ENCODE peak calls at places on chromosomes 5 and 9, in five cellular contexts. T is astrocyte of the cerebellum, D is lower leg skin, X is foreskin fibroblast, S is heart right ventricle. V is an unnamed sample.

GRCh38 chr9:107348836-107349235 is 65.8 kb downstream of the RAD23B start:
- DNase-seq in T (no peak), X (no peak), D (no peak), S (no peak), V (no peak)

GRCh38 chr9:124206391-124206790 is 51.4 kb upstream of the NEK6 start:
- DNase-seq in T (no peak), D (no peak), X (no peak), S (no peak), V (no peak)

GRCh38 chr9:108812388-108812787 is 43.4 kb downstream of the ACTL7B start:
- DNase-seq in S (no peak), T (no peak), D (no peak), X (no peak), V (no peak)

GRCh38 chr5:115626444-115626823 is 598 bp upstream of the TMED7 start:
- DNase-seq in D (no peak), T (no peak), X (peak), S (no peak), V (no peak)

GRCh38 chr5:93607367-93608258 is 24.6 kb downstream of the NR2F1 start:
- DNase-seq in T (peak), D (no peak), S (no peak), X (peak), V (peak)

GRCh38 chr5:159571501-159572244 is 241.4 kb upstream of the IL12B start:
- DNase-seq in T (no peak), S (no peak), X (no peak), D (no peak), V (no peak)

GRCh38 chr5:148343049-148343413 is 7.7 kb downstream of the SPINK9 start:
- DNase-seq in X (no peak), T (no peak), S (no peak), D (no peak), V (no peak)

GRCh38 chr5:83151821-83152220 is 74.5 kb downstream of the XRCC4 start:
- DNase-seq in D (no peak), T (no peak), X (peak), S (no peak), V (no peak)

GRCh38 chr9:92807757-92808725 is 43.4 kb upstream of the BICD2 start:
- DNase-seq in S (peak), T (no peak), X (peak), D (no peak), V (no peak)

GRCh38 chr9:3733039-3733408 is 207.2 kb upstream of the RFX3 start:
- DNase-seq in S (no peak), X (no peak), T (no peak), D (no peak), V (no peak)

GRCh38 chr9:113343732-113344231 is 3.7 kb upstream of the WDR31 start:
- DNase-seq in S (peak), T (peak), D (peak), X (peak), V (peak)

GRCh38 chr5:123949807-123950206 is 437.8 kb downstream of the CSNK1G3 start:
- DNase-seq in S (no peak), D (no peak), X (no peak), T (no peak), V (no peak)

GRCh38 chr5:81121836-81122235 is 111.3 kb upstream of the CKMT2 start:
- DNase-seq in X (peak), S (no peak), D (no peak), T (no peak), V (no peak)

GRCh38 chr9:121885345-121885901 is 207.7 kb downstream of the TTLL11 start:
- DNase-seq in X (no peak), T (peak), S (no peak), D (peak), V (peak)

GRCh38 chr9:33080534-33080933 is 4.1 kb upstream of the SMU1 start:
- DNase-seq in D (no peak), S (no peak), T (no peak), X (no peak), V (no peak)

GRCh38 chr5:81779935-81780266 is 29.0 kb upstream of the SSBP2 start:
- DNase-seq in S (no peak), T (no peak), D (no peak), X (no peak), V (no peak)

GRCh38 chr9:74846771-74847170 is 41.0 kb downstream of the TRPM6 start:
- DNase-seq in S (no peak), T (peak), D (no peak), X (peak), V (no peak)

GRCh38 chr5:160837749-160838593 is 14.0 kb downstream of the ATP10B start:
- DNase-seq in X (peak), T (no peak), S (no peak), D (no peak), V (no peak)

GRCh38 chr5:93359296-93359957 is 221.6 kb downstream of the NR2F1-AS1 start:
- DNase-seq in T (peak), D (no peak), X (peak), S (no peak), V (no peak)

GRCh38 chr9:121326130-121326838 is 43.8 kb downstream of the STOM start:
- DNase-seq in T (peak), D (peak), S (peak), X (peak), V (no peak)

GRCh38 chr5:50535393-50535792 is 94.3 kb upstream of the EMB start:
- DNase-seq in D (no peak), X (no peak), S (no peak), T (no peak), V (no peak)

GRCh38 chr9:81683704-81684103 is 5.6 kb downstream of the TLE1 start:
- DNase-seq in S (no peak), D (no peak), T (no peak), X (no peak), V (no peak)

GRCh38 chr9:115035872-115036612 is 81.9 kb downstream of the TNC start:
- DNase-seq in X (peak), D (no peak), S (no peak), T (peak), V (peak)

GRCh38 chr5:98482321-98483111 is 290.9 kb upstream of the RGMB start:
- DNase-seq in S (no peak), D (no peak), T (no peak), X (no peak), V (no peak)

GRCh38 chr5:100546041-100546440 is 10.9 kb downstream of the FAM174A start:
- DNase-seq in S (no peak), X (no peak), D (no peak), T (no peak), V (no peak)

GRCh38 chr9:116391306-116391900 is 237.8 kb downstream of the PAPPA start:
- DNase-seq in S (no peak), D (no peak), T (peak), X (peak), V (peak)

GRCh38 chr5:151020304-151021031 is at the start of gene GPX3:
- DNase-seq in T (no peak), S (peak), D (peak), X (peak), V (no peak)

DNA sequence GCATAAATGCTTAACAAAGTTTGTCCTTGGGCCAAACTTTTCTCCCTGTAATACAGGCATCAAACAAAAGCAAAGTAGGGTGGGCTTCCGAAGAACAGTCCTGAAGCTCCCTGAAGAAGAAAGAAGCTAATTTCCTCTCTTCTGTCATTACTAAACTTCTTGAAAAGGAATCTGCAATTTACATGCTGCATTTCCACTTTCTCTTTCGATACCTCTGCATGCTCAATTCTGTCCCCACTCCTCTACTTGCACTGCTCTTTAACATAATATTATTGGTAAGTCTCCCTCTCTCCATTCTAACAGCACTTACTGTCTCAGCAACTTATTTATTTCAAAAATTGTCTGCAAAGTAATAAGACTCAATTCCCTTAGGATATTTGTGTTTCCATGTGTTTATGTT is 3.9 kb upstream of the PLPP1 start:
- DNase-seq in X (peak), S (no peak), T (no peak), D (no peak), V (no peak)
- H3K4me3 ChIP-seq in X (peak), S (no peak), T (no peak), D (no peak), V (no peak)

GRCh38 chr5:79011869-79012268 is 26.8 kb upstream of the ARSB start:
- DNase-seq in S (no peak), X (no peak), D (no peak), T (no peak), V (no peak)

GRCh38 chr5:79005939-79006338 is 20.8 kb upstream of the ARSB start:
- DNase-seq in T (no peak), D (no peak), S (no peak), X (no peak), V (no peak)

GRCh38 chr5:79008362-79008761 is 23.3 kb upstream of the ARSB start:
- DNase-seq in X (no peak), D (no peak), T (no peak), S (no peak), V (no peak)

GRCh38 chr5:79014631-79015030 is 29.5 kb upstream of the ARSB start:
- DNase-seq in D (no peak), T (no peak), X (no peak), S (no peak), V (no peak)

DNA sequence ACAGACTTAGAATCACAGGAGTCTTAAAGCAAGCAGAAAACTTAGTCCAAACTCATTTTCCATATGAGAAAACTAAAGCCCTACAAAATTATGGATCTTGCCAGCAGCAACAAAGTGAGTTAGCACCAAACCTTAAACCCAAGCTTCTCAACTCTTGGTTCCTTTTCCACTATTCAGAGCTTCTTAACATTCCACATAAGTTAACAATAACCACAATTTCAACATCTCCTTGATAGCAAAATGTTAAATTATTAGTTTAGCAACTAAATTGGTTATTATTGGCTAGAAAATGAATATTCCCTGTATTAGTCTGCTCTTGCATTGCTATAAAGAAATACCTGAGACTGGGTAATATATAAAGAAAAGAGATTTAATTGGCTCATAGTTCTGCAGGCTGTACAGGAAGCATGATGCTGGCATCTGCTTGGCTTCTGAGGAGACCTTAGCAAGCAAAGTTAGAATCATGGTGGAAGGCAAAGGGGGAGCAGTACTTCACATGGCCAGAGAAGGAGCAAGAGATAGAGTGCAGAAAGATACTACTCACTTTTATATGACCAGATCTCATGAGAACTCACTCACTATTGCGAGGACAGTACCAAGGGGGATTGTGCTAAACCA is 26.2 kb upstream of the ARSB start:
- DNase-seq in S (no peak), X (peak), D (no peak), T (no peak), V (peak)
- TF ChIP-seq CTCF in S (no peak), X (peak), D (no peak), T (no peak), V (peak)

GRCh38 chr5:156394642-156395393 is 67.9 kb downstream of the SGCD start:
- DNase-seq in D (no peak), T (no peak), S (no peak), X (peak), V (no peak)
- H3K4me3 ChIP-seq in D (no peak), T (no peak), S (no peak), X (no peak), V (no peak)

GRCh38 chr5:156475831-156476551 is 149.0 kb downstream of the SGCD start:
- DNase-seq in X (peak), T (peak), D (no peak), S (no peak), V (peak)
- TF ChIP-seq CTCF in X (peak), T (peak), D (no peak), S (no peak), V (peak)

DNA sequence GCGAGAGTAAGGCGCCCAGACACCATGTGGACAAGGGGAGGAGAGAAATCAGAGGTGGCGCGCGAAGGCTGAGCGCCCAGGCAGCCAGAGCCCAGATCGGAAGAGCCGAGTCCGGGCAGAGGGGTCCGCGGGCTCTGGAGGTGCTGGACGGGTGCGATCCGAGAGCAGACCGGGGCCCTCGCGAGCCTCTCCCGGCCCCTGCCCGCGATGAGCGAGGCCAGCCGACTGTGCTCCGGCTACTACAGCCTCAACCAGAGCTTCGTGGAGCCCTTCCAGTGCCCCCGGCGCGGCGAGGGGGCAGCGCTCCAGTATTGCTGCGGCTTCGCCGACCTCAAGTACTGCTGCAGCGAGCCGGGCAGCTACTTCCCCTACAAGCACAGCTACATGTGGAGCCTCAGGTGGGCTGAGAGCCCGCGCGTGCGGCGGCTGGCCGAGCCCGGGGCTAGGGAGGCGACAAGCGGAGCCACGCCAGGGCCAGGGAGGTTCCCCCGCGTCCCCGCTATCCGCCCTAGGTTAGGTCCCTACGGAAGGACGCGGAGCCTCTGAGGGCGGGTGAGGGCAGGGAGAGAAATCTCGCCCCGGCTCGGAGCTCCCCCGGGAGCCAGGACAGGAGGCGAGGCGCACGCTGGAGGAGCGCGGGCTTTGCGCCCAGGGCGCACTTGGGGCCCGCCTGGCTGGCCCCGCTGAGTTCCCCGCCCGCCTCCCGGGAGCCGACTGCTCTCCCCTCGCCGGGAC is at the start of gene SHISAL2B:
- DNase-seq in D (no peak), T (no peak), X (peak), S (no peak), V (no peak)
- H3K4me3 ChIP-seq in D (no peak), T (peak), X (peak), S (peak), V (peak)